ENCODE peak calls at places on chromosomes 3 and 15, in nine cellular contexts. One of them, this sample, is unnamed.

GRCh38 chr3:186044973-186045372 is 63.9 kb downstream of the ETV5 start:
- DNase-seq in T-helper 1 cell: no peak
- DNase-seq in HS-27A: no peak
- DNase-seq in fibroblast of lung: peak
- DNase-seq in CD4-positive, CD25-positive, alpha-beta regulatory T cell: no peak
- DNase-seq in H54: no peak
- DNase-seq in NCI-H146: no peak
- DNase-seq in hepatocyte: no peak
- DNase-seq in sigmoid colon: no peak
- DNase-seq in this sample: no peak

GRCh38 chr3:122307288-122307687 is 17.8 kb upstream of the CSTA start:
- DNase-seq in H54: no peak
- DNase-seq in CD4-positive, CD25-positive, alpha-beta regulatory T cell: no peak
- DNase-seq in HS-27A: no peak
- DNase-seq in sigmoid colon: no peak
- DNase-seq in NCI-H146: no peak
- DNase-seq in hepatocyte: no peak
- DNase-seq in T-helper 1 cell: no peak
- DNase-seq in fibroblast of lung: no peak
- DNase-seq in this sample: no peak

GRCh38 chr3:123733805-123734526 is 149.1 kb upstream of the HACD2 start:
- DNase-seq in NCI-H146: no peak
- DNase-seq in T-helper 1 cell: no peak
- DNase-seq in hepatocyte: no peak
- DNase-seq in CD4-positive, CD25-positive, alpha-beta regulatory T cell: no peak
- DNase-seq in sigmoid colon: no peak
- DNase-seq in HS-27A: no peak
- DNase-seq in H54: peak
- DNase-seq in fibroblast of lung: peak
- DNase-seq in this sample: no peak

GRCh38 chr3:86890997-86891396 is 100.0 kb downstream of the VGLL3 start:
- DNase-seq in NCI-H146: peak
- DNase-seq in hepatocyte: no peak
- DNase-seq in fibroblast of lung: peak
- DNase-seq in CD4-positive, CD25-positive, alpha-beta regulatory T cell: no peak
- DNase-seq in T-helper 1 cell: no peak
- DNase-seq in HS-27A: no peak
- DNase-seq in sigmoid colon: no peak
- DNase-seq in H54: no peak
- DNase-seq in this sample: no peak

GRCh38 chr15:46088486-46089437 is 453.9 kb downstream of the SQOR start:
- DNase-seq in HS-27A: no peak
- DNase-seq in sigmoid colon: no peak
- DNase-seq in T-helper 1 cell: no peak
- DNase-seq in CD4-positive, CD25-positive, alpha-beta regulatory T cell: no peak
- DNase-seq in NCI-H146: no peak
- DNase-seq in fibroblast of lung: no peak
- DNase-seq in H54: no peak
- DNase-seq in hepatocyte: no peak
- DNase-seq in this sample: no peak

GRCh38 chr15:65579762-65580161 is 31.2 kb downstream of the INTS14 start:
- DNase-seq in hepatocyte: no peak
- DNase-seq in CD4-positive, CD25-positive, alpha-beta regulatory T cell: no peak
- DNase-seq in HS-27A: no peak
- DNase-seq in fibroblast of lung: no peak
- DNase-seq in H54: no peak
- DNase-seq in NCI-H146: no peak
- DNase-seq in T-helper 1 cell: no peak
- DNase-seq in sigmoid colon: no peak
- DNase-seq in this sample: no peak

GRCh38 chr15:63759752-63760151 is 74.0 kb downstream of the HERC1 start:
- DNase-seq in hepatocyte: no peak
- DNase-seq in T-helper 1 cell: no peak
- DNase-seq in fibroblast of lung: no peak
- DNase-seq in sigmoid colon: no peak
- DNase-seq in CD4-positive, CD25-positive, alpha-beta regulatory T cell: no peak
- DNase-seq in HS-27A: no peak
- DNase-seq in NCI-H146: no peak
- DNase-seq in H54: no peak
- DNase-seq in this sample: no peak

GRCh38 chr3:191644291-191644690 is 183.3 kb downstream of the PYDC2 start:
- DNase-seq in NCI-H146: no peak
- DNase-seq in H54: no peak
- DNase-seq in hepatocyte: no peak
- DNase-seq in fibroblast of lung: no peak
- DNase-seq in sigmoid colon: no peak
- DNase-seq in HS-27A: no peak
- DNase-seq in T-helper 1 cell: no peak
- DNase-seq in CD4-positive, CD25-positive, alpha-beta regulatory T cell: no peak
- DNase-seq in this sample: no peak

GRCh38 chr15:31379042-31379441 is 52.4 kb downstream of the KLF13 start:
- DNase-seq in fibroblast of lung: no peak
- DNase-seq in H54: no peak
- DNase-seq in CD4-positive, CD25-positive, alpha-beta regulatory T cell: no peak
- DNase-seq in NCI-H146: no peak
- DNase-seq in HS-27A: no peak
- DNase-seq in T-helper 1 cell: no peak
- DNase-seq in hepatocyte: no peak
- DNase-seq in sigmoid colon: no peak
- DNase-seq in this sample: no peak